ENCODE peak calls at places on chromosomes 13 and 19, in four cellular contexts. One of them, this sample, is unnamed. For H3K27me3 and H3K4me1, the result is how much of the 10 kb centered on the place peaks cover.

GRCh38 chr13:50136678-50137077 is 121.4 kb downstream of the KCNRG start:
- DNase-seq in CD4-positive, alpha-beta memory T cell: no peak
- DNase-seq in mesenchymal stem cell: no peak
- DNase-seq in Caco-2: no peak
- DNase-seq in this sample: no peak

GRCh38 chr19:49895566-49896297 is 955 bp downstream of the IL4I1 start:
- DNase-seq in mesenchymal stem cell: no peak
- DNase-seq in CD4-positive, alpha-beta memory T cell: peak
- DNase-seq in Caco-2: no peak
- DNase-seq in this sample: no peak

GRCh38 chr19:6298413-6298812 is 18.6 kb upstream of the MLLT1 start:
- DNase-seq in CD4-positive, alpha-beta memory T cell: no peak
- DNase-seq in Caco-2: no peak
- DNase-seq in mesenchymal stem cell: no peak
- DNase-seq in this sample: no peak

GRCh38 chr19:41327499-41328156 is 17.7 kb downstream of the CCDC97 start:
- DNase-seq in Caco-2: no peak
- DNase-seq in mesenchymal stem cell: no peak
- DNase-seq in CD4-positive, alpha-beta memory T cell: peak
- DNase-seq in this sample: peak

GRCh38 chr19:32223595-32224370 is 121.6 kb upstream of the ZNF507 start:
- DNase-seq in CD4-positive, alpha-beta memory T cell: no peak
- DNase-seq in mesenchymal stem cell: peak
- DNase-seq in Caco-2: no peak
- DNase-seq in this sample: no peak

GRCh38 chr19:19672816-19673215 is 4.2 kb downstream of the ZNF101 start:
- DNase-seq in mesenchymal stem cell: no peak
- DNase-seq in Caco-2: no peak
- DNase-seq in CD4-positive, alpha-beta memory T cell: no peak
- DNase-seq in this sample: no peak

GRCh38 chr13:33694546-33694945 is 123.4 kb upstream of the RFC3 start:
- DNase-seq in mesenchymal stem cell: no peak
- DNase-seq in CD4-positive, alpha-beta memory T cell: no peak
- DNase-seq in Caco-2: no peak
- DNase-seq in this sample: no peak

GRCh38 chr13:43783820-43784219 is 3.0 kb downstream of the ENOX1 start:
- DNase-seq in mesenchymal stem cell: peak
- DNase-seq in Caco-2: no peak
- DNase-seq in CD4-positive, alpha-beta memory T cell: peak
- DNase-seq in this sample: no peak

GRCh38 chr19:49097453-49098288 is 12.4 kb downstream of the SNRNP70 start:
- DNase-seq in CD4-positive, alpha-beta memory T cell: peak
- DNase-seq in mesenchymal stem cell: peak
- DNase-seq in Caco-2: peak
- DNase-seq in this sample: peak

GRCh38 chr13:44934724-44935123 is 54.5 kb downstream of the NUFIP1 start:
- DNase-seq in CD4-positive, alpha-beta memory T cell: no peak
- DNase-seq in mesenchymal stem cell: peak
- DNase-seq in Caco-2: no peak
- DNase-seq in this sample: no peak

GRCh38 chr13:109326601-109327000 is 459.8 kb downstream of the IRS2 start:
- DNase-seq in Caco-2: no peak
- DNase-seq in mesenchymal stem cell: no peak
- DNase-seq in CD4-positive, alpha-beta memory T cell: no peak
- DNase-seq in this sample: no peak

GRCh38 chr19:18789883-18790565 is 1.1 kb downstream of the COMP start:
- DNase-seq in mesenchymal stem cell: no peak
- DNase-seq in Caco-2: peak
- DNase-seq in CD4-positive, alpha-beta memory T cell: no peak
- DNase-seq in this sample: no peak

GRCh38 chr19:40147693-40148347 is 43.4 kb upstream of the MAP3K10 start:
- DNase-seq in CD4-positive, alpha-beta memory T cell: no peak
- DNase-seq in Caco-2: no peak
- DNase-seq in mesenchymal stem cell: peak
- DNase-seq in this sample: no peak

GRCh38 chr19:788821-789472 is 8.3 kb upstream of the PTBP1 start:
- DNase-seq in mesenchymal stem cell: peak
- DNase-seq in Caco-2: no peak
- DNase-seq in CD4-positive, alpha-beta memory T cell: peak
- DNase-seq in this sample: no peak

GRCh38 chr19:35029737-35030256 is 473 bp upstream of the SCN1B start:
- DNase-seq in Caco-2: no peak
- DNase-seq in CD4-positive, alpha-beta memory T cell: peak
- DNase-seq in mesenchymal stem cell: peak
- DNase-seq in this sample: no peak

GRCh38 chr19:5351731-5352228 is 11.2 kb upstream of the PTPRS start:
- DNase-seq in CD4-positive, alpha-beta memory T cell: no peak
- DNase-seq in Caco-2: no peak
- DNase-seq in mesenchymal stem cell: no peak
- DNase-seq in this sample: no peak

GRCh38 chr13:38045278-38046048 is 175.9 kb upstream of the TRPC4 start:
- DNase-seq in Caco-2: no peak
- DNase-seq in CD4-positive, alpha-beta memory T cell: no peak
- DNase-seq in mesenchymal stem cell: peak
- DNase-seq in this sample: no peak

DNA sequence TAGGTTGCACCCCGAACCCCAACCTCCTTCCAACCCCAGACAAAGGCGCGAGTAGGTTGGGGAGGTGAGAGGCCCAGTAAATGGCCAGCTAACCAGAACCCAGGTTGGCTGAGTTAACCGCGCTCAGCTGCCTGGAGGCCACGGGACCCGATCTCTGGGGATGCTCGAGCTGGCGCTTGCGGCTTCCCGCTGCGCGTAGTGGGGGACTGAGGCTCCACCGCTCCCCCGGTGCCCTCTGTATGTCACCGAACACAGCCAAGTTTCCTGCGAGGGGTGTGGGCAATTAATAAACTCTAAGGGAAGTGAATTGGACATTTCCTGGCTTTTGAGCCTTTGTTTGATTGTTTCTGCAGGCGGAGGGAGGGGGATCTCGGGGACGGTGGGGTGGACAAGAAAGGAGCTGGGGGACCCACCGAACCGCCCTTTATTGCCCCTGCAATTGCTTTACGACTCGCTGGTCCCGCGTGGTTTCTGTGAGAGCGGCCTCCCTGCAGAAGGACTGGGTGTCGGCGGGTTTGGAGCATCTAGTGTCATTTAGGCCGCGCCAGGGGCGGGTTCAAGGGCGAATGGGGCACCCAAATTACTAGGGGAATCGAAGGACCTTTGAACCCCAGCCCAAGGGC is 3.5 kb upstream of the ZIC5 start:
- DNase-seq in mesenchymal stem cell: no peak
- DNase-seq in CD4-positive, alpha-beta memory T cell: no peak
- DNase-seq in Caco-2: no peak
- DNase-seq in this sample: no peak
- H3K27me3 ChIP-seq in mesenchymal stem cell: half or more
- H3K27me3 ChIP-seq in CD4-positive, alpha-beta memory T cell: half or more
- H3K27me3 ChIP-seq in Caco-2: under half
- H3K27me3 ChIP-seq in this sample: half or more

GRCh38 chr13:29441301-29441700 is 154.2 kb downstream of the SLC7A1 start:
- DNase-seq in CD4-positive, alpha-beta memory T cell: no peak
- DNase-seq in mesenchymal stem cell: no peak
- DNase-seq in Caco-2: no peak
- DNase-seq in this sample: no peak
- H3K4me1 ChIP-seq in CD4-positive, alpha-beta memory T cell: under half
- H3K4me1 ChIP-seq in mesenchymal stem cell: under half
- H3K4me1 ChIP-seq in Caco-2: under half
- H3K4me1 ChIP-seq in this sample: under half

DNA sequence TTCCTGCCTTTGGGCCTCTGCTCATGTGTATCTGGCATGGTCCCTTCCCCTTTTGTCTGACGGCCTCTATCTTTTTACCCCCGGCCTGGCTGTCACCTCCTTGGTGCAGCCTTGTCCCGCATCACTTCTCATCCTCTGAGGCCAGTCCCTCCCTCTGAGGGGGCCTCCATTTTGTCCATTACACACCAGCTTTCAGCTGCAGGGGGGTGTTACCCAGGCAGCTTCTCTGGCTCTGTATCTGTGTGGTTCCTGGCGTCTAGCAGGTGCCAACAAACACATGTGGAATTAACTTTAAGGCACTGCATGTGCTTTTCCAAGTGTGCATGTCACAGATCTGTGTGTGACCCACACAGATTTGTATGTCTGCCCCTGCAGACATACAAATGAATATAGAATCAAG is 52.4 kb downstream of the LYL1 start:
- DNase-seq in CD4-positive, alpha-beta memory T cell: no peak
- DNase-seq in mesenchymal stem cell: no peak
- DNase-seq in Caco-2: no peak
- DNase-seq in this sample: no peak
- H3K27me3 ChIP-seq in CD4-positive, alpha-beta memory T cell: under half
- H3K27me3 ChIP-seq in mesenchymal stem cell: under half
- H3K27me3 ChIP-seq in Caco-2: under half
- H3K27me3 ChIP-seq in this sample: under half

GRCh38 chr19:51727349-51727880 is 3.6 kb upstream of the HAS1 start:
- DNase-seq in Caco-2: no peak
- DNase-seq in mesenchymal stem cell: no peak
- DNase-seq in CD4-positive, alpha-beta memory T cell: no peak
- DNase-seq in this sample: no peak
- H3K4me1 ChIP-seq in Caco-2: under half
- H3K4me1 ChIP-seq in mesenchymal stem cell: under half
- H3K4me1 ChIP-seq in CD4-positive, alpha-beta memory T cell: under half
- H3K4me1 ChIP-seq in this sample: under half

GRCh38 chr13:112057434-112057735 is 9.6 kb upstream of the SOX1 start:
- DNase-seq in mesenchymal stem cell: no peak
- DNase-seq in CD4-positive, alpha-beta memory T cell: no peak
- DNase-seq in Caco-2: no peak
- DNase-seq in this sample: no peak
- H3K27me3 ChIP-seq in mesenchymal stem cell: half or more
- H3K27me3 ChIP-seq in CD4-positive, alpha-beta memory T cell: under half
- H3K27me3 ChIP-seq in Caco-2: under half
- H3K27me3 ChIP-seq in this sample: under half

DNA sequence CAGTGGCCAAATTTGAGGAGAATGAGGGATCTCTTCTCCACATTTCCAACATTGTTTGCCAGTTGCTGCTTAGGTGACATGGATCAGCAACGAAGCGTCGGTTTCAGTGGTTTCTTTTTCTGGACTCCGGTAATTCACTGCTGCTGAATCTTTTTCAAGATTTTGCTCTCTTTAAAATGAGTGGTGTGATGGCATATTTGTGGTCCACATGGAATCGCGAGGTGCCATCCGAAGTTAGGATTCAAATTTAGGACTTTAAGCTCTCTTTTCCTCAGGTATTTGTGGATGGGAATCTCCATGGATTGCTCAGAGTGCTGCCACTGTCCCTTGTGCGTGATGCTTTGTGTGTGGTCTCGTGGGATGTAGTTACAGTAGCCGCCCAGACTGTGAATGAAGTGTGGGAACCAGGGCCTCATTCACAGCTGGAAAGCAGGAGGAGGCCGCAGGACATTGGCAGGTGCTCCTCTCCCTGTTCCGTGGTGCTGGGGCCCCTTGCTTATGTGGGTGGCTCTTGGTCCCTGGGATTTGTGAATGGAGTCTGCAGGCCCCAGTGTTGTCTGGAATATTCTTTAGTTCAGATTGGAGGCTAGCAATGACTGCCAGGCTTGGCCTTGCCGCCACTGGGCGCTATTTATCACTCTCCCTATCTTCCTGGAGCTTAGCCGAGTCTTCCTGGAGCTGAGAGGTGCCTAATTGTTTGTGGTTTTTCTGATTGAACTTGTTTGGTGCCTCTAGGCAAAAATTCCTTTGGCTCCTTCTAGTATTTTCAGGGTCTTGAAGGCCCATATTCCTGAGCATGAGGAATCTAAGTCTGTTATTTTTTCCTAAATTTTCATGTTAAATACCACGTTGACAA is 1.5 kb downstream of the ILF3 start:
- DNase-seq in CD4-positive, alpha-beta memory T cell: no peak
- DNase-seq in Caco-2: no peak
- DNase-seq in mesenchymal stem cell: peak
- DNase-seq in this sample: no peak
- H3K4me1 ChIP-seq in CD4-positive, alpha-beta memory T cell: half or more
- H3K4me1 ChIP-seq in Caco-2: under half
- H3K4me1 ChIP-seq in mesenchymal stem cell: under half
- H3K4me1 ChIP-seq in this sample: half or more